ENCODE peak calls at places on chromosomes 6 and 20, in seven cellular contexts. Y is GM12878, V is H1, E is HCT116, Q is HepG2, J is K562, L is SK-N-SH. I is an unnamed sample.

GRCh38 chr20:46031701-46032254 is 2.8 kb downstream of the SLC12A5 start:
- DNase-seq in Y (no peak), Q (no peak), V (peak; percentile 81), L (peak; percentile 91), J (no peak), E (no peak), I (no peak)

GRCh38 chr20:61799394-61799923 is 266.2 kb downstream of the TAF4 start:
- DNase-seq in L (no peak), E (no peak), V (no peak), Q (no peak), Y (no peak), J (no peak), I (no peak)

GRCh38 chr6:97077380-97077779 is 152.9 kb downstream of the KLHL32 start:
- DNase-seq in J (no peak), Q (no peak), E (no peak), V (no peak), Y (no peak), L (no peak), I (no peak)

GRCh38 chr6:39339557-39340555 is 17.4 kb upstream of the KCNK16 start:
- DNase-seq in Y (no peak), E (no peak), Q (no peak), V (no peak), J (no peak), L (no peak), I (no peak)

GRCh38 chr6:18388942-18389341 is 1.8 kb downstream of the RNF144B start:
- DNase-seq in J (no peak), E (no peak), Y (no peak), V (no peak), Q (peak; percentile 82), L (no peak), I (no peak)

GRCh38 chr20:10893331-10893730 is 219.5 kb upstream of the JAG1 start:
- DNase-seq in Q (no peak), V (no peak), L (no peak), Y (no peak), E (no peak), J (no peak), I (no peak)

GRCh38 chr6:17905611-17906592 is 81.5 kb downstream of the KIF13A start:
- DNase-seq in Y (no peak), Q (no peak), E (no peak), V (no peak), J (no peak), L (no peak), I (no peak)

GRCh38 chr6:163965426-163966348 is 551.2 kb downstream of the QKI start:
- DNase-seq in J (no peak), Q (no peak), V (no peak), E (no peak), Y (no peak), L (peak; percentile 62), I (no peak)

GRCh38 chr6:5190467-5190866 is 70.3 kb downstream of the LYRM4 start:
- DNase-seq in Y (no peak), J (no peak), Q (peak; percentile 89), V (no peak), E (no peak), L (no peak), I (no peak)

GRCh38 chr20:62356948-62357667 is 10.0 kb downstream of the LAMA5 start:
- DNase-seq in Q (no peak), V (no peak), L (peak; percentile 66), Y (no peak), J (peak; percentile 89), E (no peak), I (no peak)

GRCh38 chr20:53869466-53870258 is 200.7 kb downstream of the BCAS1 start:
- DNase-seq in L (peak; percentile 38), J (peak; percentile 90), Q (peak; percentile 96), V (no peak), Y (peak; percentile 91), E (peak; percentile 84), I (peak; percentile 60)

GRCh38 chr20:6265204-6265904 is 142.5 kb upstream of the FERMT1 start:
- DNase-seq in E (peak; percentile 7), Q (peak; percentile 55), Y (no peak), V (no peak), L (peak; percentile 22), J (peak; percentile 6), I (no peak)

GRCh38 chr6:39865011-39865888 is 69.0 kb downstream of the MOCS1 start:
- DNase-seq in E (peak; percentile 50), J (peak; percentile 84), Q (peak; percentile 74), Y (no peak), V (peak; percentile 95), L (peak; percentile 65), I (peak; percentile 66)

GRCh38 chr6:34383651-34384304 is 8.7 kb downstream of the NUDT3 start:
- DNase-seq in Y (no peak), Q (no peak), V (no peak), J (no peak), L (no peak), E (no peak), I (no peak)

GRCh38 chr6:31356216-31356945 is 598 bp downstream of the HLA-B start:
- DNase-seq in Q (no peak), L (peak; percentile 20), J (no peak), Y (no peak), E (no peak), V (peak; percentile 65), I (no peak)

GRCh38 chr20:62759981-62760431 is 36.3 kb upstream of the MRGBP start:
- DNase-seq in Y (no peak), J (no peak), E (no peak), Q (no peak), V (no peak), L (no peak), I (no peak)

GRCh38 chr6:133559926-133560325 is 318.8 kb downstream of the EYA4 start:
- DNase-seq in V (no peak), J (no peak), E (no peak), L (no peak), Q (no peak), Y (no peak), I (no peak)

GRCh38 chr20:49276201-49276894 is 1.5 kb downstream of the ZNFX1 start:
- DNase-seq in E (no peak), L (no peak), V (no peak), J (peak; percentile 52), Y (no peak), Q (no peak), I (no peak)

GRCh38 chr6:5580736-5581568 is 319.6 kb downstream of the FARS2 start:
- DNase-seq in Q (no peak), V (no peak), Y (no peak), J (no peak), E (no peak), L (no peak), I (no peak)

GRCh38 chr6:33028220-33028849 is 18.9 kb upstream of the HLA-DOA start:
- DNase-seq in V (no peak), Y (peak; percentile 36), Q (no peak), L (no peak), J (peak; percentile 18), E (no peak), I (no peak)

GRCh38 chr6:131054392-131055250 is 8.4 kb downstream of the EPB41L2 start:
- DNase-seq in E (no peak), V (no peak), J (no peak), Q (no peak), Y (no peak), L (no peak), I (no peak)

DNA sequence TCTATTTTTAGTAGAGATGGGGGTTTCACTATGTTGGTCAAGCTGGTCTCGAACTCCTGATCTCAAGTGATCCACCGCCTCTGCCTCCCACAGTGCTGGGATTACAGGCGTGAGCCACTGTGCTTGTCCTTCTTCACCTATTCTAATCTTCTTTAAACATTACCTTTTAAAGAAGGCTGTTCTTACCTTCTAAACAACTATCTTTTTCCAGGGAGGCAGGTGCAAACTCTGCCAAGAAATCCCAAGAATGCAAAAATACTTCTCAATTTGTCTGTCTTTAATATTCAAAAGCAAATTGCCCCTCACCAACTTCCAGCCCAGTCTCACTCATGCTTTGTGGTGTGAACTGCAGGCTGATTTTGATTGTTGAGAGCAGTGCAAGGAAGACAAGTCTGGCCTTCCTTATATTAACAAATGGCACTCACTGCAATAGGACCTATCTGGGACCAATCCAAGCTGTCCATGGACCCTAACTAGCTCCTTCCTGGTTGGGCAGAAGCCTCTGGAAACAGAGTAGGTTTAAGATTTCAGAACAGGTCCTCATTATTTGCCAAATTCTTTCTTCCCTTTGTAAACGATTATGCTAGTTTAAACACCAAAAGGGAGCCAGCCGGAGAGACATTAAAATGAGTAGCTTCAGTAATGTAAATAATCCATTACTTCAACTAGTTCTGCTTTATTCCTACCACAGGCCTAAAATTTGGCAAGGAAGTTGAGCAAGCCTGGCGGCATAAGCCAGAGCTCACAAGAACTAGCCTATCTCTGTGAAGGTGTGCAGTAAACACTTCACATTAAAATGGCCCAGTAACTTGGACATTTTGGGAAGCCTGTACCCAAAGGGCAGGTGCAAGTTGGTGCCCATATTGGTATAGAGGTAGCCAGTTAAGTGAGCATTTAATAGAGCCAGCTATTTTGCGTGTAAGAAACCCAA is 1.6 kb downstream of the SCAND1 start:
- DNase-seq in J (peak; percentile 45), E (no peak), L (no peak), V (no peak), Y (no peak), Q (peak; percentile 66), I (peak; percentile 52)
- TF ChIP-seq JUND in J (no peak), E (no peak), L (no peak), V (no peak), Y (no peak), Q (no peak), I (no peak)

DNA sequence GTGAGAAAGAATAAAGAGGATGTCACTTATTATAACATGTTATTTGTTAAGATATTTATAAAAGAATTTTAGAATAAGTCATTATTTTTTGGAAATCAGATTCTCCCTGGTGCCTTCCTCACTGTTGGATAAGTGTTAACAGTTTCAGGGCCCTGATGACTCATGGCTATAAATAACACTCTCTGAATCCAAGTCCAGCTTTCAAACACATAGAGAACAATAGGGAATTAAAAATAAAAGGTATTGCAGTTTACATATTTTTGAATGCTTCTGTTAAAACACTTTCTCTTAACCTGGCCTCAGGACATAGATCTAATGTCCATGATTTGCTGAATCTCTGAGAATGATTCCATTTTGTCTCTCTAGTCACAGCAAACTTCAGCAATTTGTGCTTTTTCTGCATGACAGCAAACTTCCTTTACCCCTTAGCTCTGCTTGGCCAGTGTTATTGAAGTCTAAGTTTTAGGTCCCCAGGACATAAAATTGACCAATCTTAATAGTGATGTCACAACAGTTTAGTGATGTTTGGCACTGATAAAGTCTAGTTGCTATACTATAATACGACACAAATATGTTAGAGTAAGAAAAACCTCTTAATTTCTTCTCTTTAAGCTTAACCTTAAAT is 1192.4 kb upstream of the CITED2 start:
- DNase-seq in V (no peak), E (no peak), J (no peak), Q (no peak), L (no peak), Y (no peak), I (no peak)
- TF ChIP-seq JUND in V (no peak), E (peak; percentile 29), J (peak; percentile 62), Q (no peak), L (peak; percentile 76), Y (no peak), I (no peak)

GRCh38 chr6:111721677-111722219 is 116.1 kb upstream of the TRAF3IP2 start:
- DNase-seq in J (peak; percentile 58), V (peak; percentile 84), E (peak; percentile 13), Q (peak; percentile 24), L (peak; percentile 43), Y (no peak), I (no peak)
- TF ChIP-seq JUND in J (no peak), V (no peak), E (no peak), Q (no peak), L (no peak), Y (no peak), I (no peak)

DNA sequence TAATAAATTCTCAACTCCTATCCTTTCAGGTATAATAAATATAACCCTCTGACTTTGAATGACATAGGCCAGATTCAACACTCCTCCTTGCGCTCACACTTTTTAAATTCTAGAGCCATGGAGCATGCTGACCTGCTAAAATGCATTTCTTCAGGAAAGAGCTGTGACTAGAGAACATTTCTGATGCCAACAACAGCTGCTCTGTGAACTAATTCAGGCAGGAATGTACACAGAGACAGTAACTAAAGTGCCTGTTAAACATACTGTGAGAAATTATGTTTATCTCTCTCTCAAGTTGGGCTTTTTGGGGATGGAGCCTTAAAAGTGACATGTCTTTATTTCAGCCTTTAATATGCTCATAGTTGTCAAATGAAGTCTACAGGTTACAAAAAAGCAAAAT is 8.3 kb downstream of the NHSL1 start:
- DNase-seq in L (no peak), J (no peak), Y (no peak), Q (no peak), V (no peak), E (no peak), I (no peak)
- TF ChIP-seq JUND in L (no peak), J (no peak), Y (no peak), Q (no peak), V (no peak), E (no peak), I (no peak)